ENCODE peak calls at places on chromosomes 2 and 18, in ten cellular contexts. U is NCI-H1105 treated with DMSO at 0.1 percent for 48 hours, W is IMR-90, V is thoracic aorta, L is neural progenitor cell, X is HuH-7, K is Calu3, T is RWPE1, A is vagina, F is NCI-H446 treated with DMSO at 0.1 percent for 48 hours. O is an unnamed sample.

GRCh38 chr18:58983260-58983659 is 118.6 kb downstream of the ZNF532 start:
- DNase-seq in T (no peak), A (no peak), V (no peak), L (no peak), X (no peak), W (no peak), U (no peak), F (no peak), K (no peak), O (no peak)

GRCh38 chr2:120861191-120861575 is 125.5 kb downstream of the GLI2 start:
- DNase-seq in T (no peak), K (no peak), X (no peak), W (peak), U (no peak), L (no peak), F (no peak), V (no peak), A (no peak), O (no peak)

GRCh38 chr2:191222507-191222906 is 22.7 kb upstream of the MYO1B start:
- DNase-seq in V (no peak), A (no peak), W (no peak), X (no peak), F (peak), L (no peak), K (no peak), U (no peak), T (no peak), O (no peak)

GRCh38 chr18:48408111-48408726 is 964 bp downstream of the ZBTB7C start:
- DNase-seq in L (peak), U (no peak), F (no peak), T (no peak), X (no peak), A (no peak), V (no peak), K (no peak), W (no peak), O (no peak)

GRCh38 chr2:238415036-238415764 is 11.5 kb upstream of the ASB1 start:
- DNase-seq in K (no peak), L (no peak), V (no peak), X (no peak), U (no peak), T (no peak), A (no peak), W (no peak), F (no peak), O (no peak)

GRCh38 chr2:235049719-235050118 is 97.9 kb downstream of the SH3BP4 start:
- DNase-seq in F (no peak), T (no peak), L (no peak), V (no peak), K (no peak), U (no peak), X (no peak), W (no peak), A (no peak), O (no peak)

GRCh38 chr2:230924470-230925341 is at the start of gene GPR55:
- DNase-seq in U (no peak), K (peak), X (peak), T (no peak), V (no peak), F (no peak), L (peak), W (no peak), A (no peak), O (no peak)

GRCh38 chr2:105739408-105739807 is 5.3 kb upstream of the NCK2 start:
- DNase-seq in X (no peak), V (no peak), A (no peak), L (no peak), U (no peak), W (no peak), K (no peak), F (no peak), T (no peak), O (no peak)

GRCh38 chr2:238521870-238522269 is 95.1 kb downstream of the ASB1 start:
- DNase-seq in U (no peak), T (no peak), W (no peak), F (no peak), L (no peak), X (no peak), A (no peak), K (no peak), V (no peak), O (no peak)

GRCh38 chr2:46555011-46555410 is 75.6 kb downstream of the TMEM247 start:
- DNase-seq in W (no peak), L (peak), A (no peak), V (no peak), F (no peak), X (no peak), T (no peak), K (peak), U (no peak), O (no peak)

GRCh38 chr2:177646791-177647190 is 254.2 kb downstream of the AGPS start:
- DNase-seq in F (no peak), X (no peak), L (no peak), W (no peak), A (no peak), T (no peak), K (no peak), V (no peak), U (no peak), O (no peak)

GRCh38 chr2:172281648-172282576 is 145.5 kb upstream of the ITGA6 start:
- DNase-seq in L (no peak), K (no peak), X (no peak), W (peak), F (no peak), T (no peak), V (no peak), U (no peak), A (no peak), O (no peak)

GRCh38 chr18:32974421-32975165 is 201.8 kb upstream of the KLHL14 start:
- DNase-seq in F (no peak), T (no peak), U (peak), A (no peak), W (no peak), X (no peak), K (no peak), V (no peak), L (no peak), O (no peak)

GRCh38 chr2:217168396-217168795 is 308.5 kb upstream of the TNP1 start:
- DNase-seq in K (no peak), A (no peak), U (no peak), T (no peak), F (peak), W (no peak), V (no peak), L (no peak), X (no peak), O (no peak)

GRCh38 chr2:149782566-149782965 is 195.0 kb upstream of the MMADHC start:
- DNase-seq in W (peak), F (no peak), X (no peak), K (no peak), A (no peak), V (no peak), T (no peak), L (no peak), U (no peak), O (no peak)

GRCh38 chr2:21441442-21441841 is 317.7 kb downstream of the TDRD15 start:
- DNase-seq in L (no peak), T (no peak), V (no peak), K (no peak), U (no peak), F (no peak), W (no peak), X (no peak), A (no peak), O (no peak)

GRCh38 chr18:28960146-28960545 is 783.2 kb upstream of the CDH2 start:
- DNase-seq in U (no peak), F (no peak), T (peak), K (no peak), V (no peak), L (no peak), W (peak), A (no peak), X (no peak), O (no peak)

GRCh38 chr2:159046966-159047365 is 78.5 kb downstream of the TANC1 start:
- DNase-seq in K (no peak), V (no peak), T (no peak), F (no peak), L (no peak), U (no peak), A (no peak), W (peak), X (no peak), O (no peak)

GRCh38 chr2:10048501-10049171 is 5.3 kb downstream of the KLF11 start:
- DNase-seq in K (no peak), W (peak), X (peak), A (no peak), F (peak), U (peak), L (peak), V (no peak), T (peak), O (peak)

GRCh38 chr18:58254873-58255511 is 211.0 kb downstream of the NEDD4L start:
- DNase-seq in X (no peak), U (no peak), F (no peak), T (no peak), L (peak), V (no peak), K (no peak), A (no peak), W (peak), O (no peak)

GRCh38 chr2:149037851-149038250 is 648 bp upstream of the LYPD6B start:
- DNase-seq in X (peak), K (peak), T (peak), F (no peak), A (no peak), L (peak), V (no peak), U (no peak), W (no peak), O (no peak)

GRCh38 chr2:191927991-191928390 is 81.1 kb upstream of the CAVIN2 start:
- DNase-seq in T (no peak), X (no peak), A (no peak), F (peak), L (no peak), U (peak), V (no peak), K (peak), W (peak), O (no peak)

GRCh38 chr2:222730346-222731065 is 59.0 kb downstream of the MOGAT1 start:
- DNase-seq in T (peak), F (no peak), L (no peak), U (no peak), K (no peak), W (no peak), V (no peak), A (no peak), X (no peak), O (no peak)

GRCh38 chr18:62682396-62682795 is 32.9 kb upstream of the PHLPP1 start:
- DNase-seq in T (no peak), A (no peak), W (no peak), L (peak), X (no peak), F (no peak), K (no peak), U (peak), V (no peak), O (no peak)

GRCh38 chr18:76892832-76893231 is 70.5 kb downstream of the ZNF236 start:
- DNase-seq in K (no peak), L (no peak), V (no peak), T (no peak), A (no peak), F (no peak), X (no peak), W (no peak), U (no peak), O (no peak)

GRCh38 chr18:48555465-48555995 is 16.7 kb downstream of the CTIF start:
- DNase-seq in F (no peak), V (no peak), A (no peak), L (no peak), X (no peak), K (no peak), W (no peak), U (no peak), T (no peak), O (no peak)

GRCh38 chr18:57447154-57447621 is 12.0 kb downstream of the ONECUT2 start:
- DNase-seq in V (no peak), U (no peak), X (no peak), A (no peak), L (peak), T (no peak), K (peak), W (peak), F (no peak), O (no peak)

GRCh38 chr18:8559612-8560011 is 49.6 kb upstream of the RAB12 start:
- DNase-seq in W (peak), T (no peak), V (no peak), X (no peak), L (no peak), F (no peak), K (no peak), A (no peak), U (no peak), O (no peak)

GRCh38 chr2:186612555-186613440 is 22.9 kb downstream of the ITGAV start:
- DNase-seq in X (no peak), W (no peak), T (no peak), A (no peak), L (peak), K (no peak), F (no peak), U (no peak), V (no peak), O (no peak)

GRCh38 chr2:168194784-168195522 is 52.4 kb downstream of the STK39 start:
- DNase-seq in K (no peak), W (peak), X (no peak), T (no peak), L (no peak), F (no peak), V (no peak), U (no peak), A (no peak), O (no peak)

GRCh38 chr2:17878222-17879136 is at the start of gene KCNS3:
- DNase-seq in L (peak), F (no peak), U (peak), X (peak), T (peak), K (peak), V (no peak), W (peak), A (no peak), O (peak)

O was measured in LoVo.